ENCODE peak calls at places on chromosome 5, in six cellular contexts. F, G, R, O, T and P are unnamed samples.

GRCh38 chr5:133341915-133342710 is 270.2 kb downstream of the FSTL4 start:
- DNase-seq in O (no peak), T (no peak), R (no peak), F (no peak), G (no peak), P (no peak)

GRCh38 chr5:138849439-138849838 is 25.7 kb downstream of the LRRTM2 start:
- DNase-seq in O (no peak), T (no peak), R (no peak), G (no peak), F (no peak), P (no peak)

GRCh38 chr5:68460147-68460760 is 244.7 kb downstream of the PIK3R1 start:
- DNase-seq in O (peak), G (peak), F (peak), R (no peak), T (no peak), P (peak)

GRCh38 chr5:137141779-137142178 is 357.3 kb downstream of the SPOCK1 start:
- DNase-seq in R (no peak), O (peak), G (peak), T (no peak), F (no peak), P (no peak)

GRCh38 chr5:126385509-126385908 is 37.7 kb upstream of the GRAMD2B start:
- DNase-seq in T (no peak), O (no peak), R (no peak), G (peak), F (no peak), P (no peak)

GRCh38 chr5:132775439-132776076 is 1.5 kb downstream of the SEPTIN8 start:
- DNase-seq in R (no peak), O (no peak), G (peak), F (no peak), T (no peak), P (no peak)

GRCh38 chr5:175288048-175288621 is 155.8 kb downstream of the DRD1 start:
- DNase-seq in R (no peak), O (peak), T (no peak), F (no peak), G (peak), P (no peak)

GRCh38 chr5:173645437-173645807 is 29.0 kb upstream of the BOD1 start:
- DNase-seq in F (no peak), R (peak), T (no peak), O (peak), G (peak), P (no peak)

GRCh38 chr5:107074991-107075390 is 595.7 kb downstream of the EFNA5 start:
- DNase-seq in T (no peak), F (no peak), G (no peak), O (no peak), R (no peak), P (no peak)

GRCh38 chr5:59893436-59894227 is at the start of gene PDE4D:
- DNase-seq in T (no peak), F (peak), G (peak), R (peak), O (peak), P (peak)

GRCh38 chr5:149389552-149390495 is 10.7 kb upstream of the IL17B start:
- DNase-seq in F (no peak), O (no peak), G (no peak), R (no peak), T (no peak), P (no peak)

GRCh38 chr5:177473461-177473991 is at the start of gene DBN1:
- DNase-seq in R (peak), F (peak), O (peak), G (peak), T (peak), P (no peak)

GRCh38 chr5:146731909-146732659 is 146.5 kb downstream of the PPP2R2B start:
- DNase-seq in R (no peak), T (no peak), O (peak), G (peak), F (no peak), P (no peak)

GRCh38 chr5:58987193-58987592 is 404.3 kb downstream of the RAB3C start:
- DNase-seq in F (no peak), R (no peak), G (no peak), O (no peak), T (no peak), P (no peak)

GRCh38 chr5:141709704-141710267 is 27.8 kb upstream of the ARAP3 start:
- DNase-seq in R (no peak), F (no peak), O (no peak), G (no peak), T (no peak), P (no peak)

GRCh38 chr5:127959152-127959764 is 124.3 kb upstream of the SLC12A2 start:
- DNase-seq in G (peak), T (no peak), O (peak), F (peak), R (no peak), P (peak)

GRCh38 chr5:151156732-151157402 is 712 bp downstream of the ANXA6 start:
- DNase-seq in F (no peak), O (peak), R (no peak), T (no peak), G (no peak), P (no peak)

GRCh38 chr5:59037453-59038168 is 454.7 kb downstream of the RAB3C start:
- DNase-seq in F (no peak), R (no peak), T (no peak), G (peak), O (peak), P (no peak)

GRCh38 chr5:69502375-69503143 is 10.0 kb downstream of the OCLN start:
- DNase-seq in O (peak), G (peak), F (no peak), T (no peak), R (no peak), P (no peak)

GRCh38 chr5:15001512-15001911 is 129.9 kb upstream of the ANKH start:
- DNase-seq in R (no peak), O (no peak), T (no peak), F (no peak), G (no peak), P (no peak)

GRCh38 chr5:138873096-138873885 is 1.8 kb downstream of the LRRTM2 start:
- DNase-seq in O (no peak), F (no peak), T (no peak), G (no peak), R (no peak), P (no peak)

GRCh38 chr5:167816864-167817263 is 474.6 kb upstream of the WWC1 start:
- DNase-seq in O (no peak), R (no peak), T (no peak), G (no peak), F (no peak), P (no peak)

GRCh38 chr5:55427157-55427556 is 107.6 kb downstream of the PLPP1 start:
- DNase-seq in F (peak), G (peak), O (peak), T (no peak), R (no peak), P (peak)